ENCODE peak calls at places on chromosomes 4 and X, in five cellular contexts. K, N, Y, O and R are unnamed samples.

GRCh38 chr4:79653871-79654270 is 245.8 kb upstream of the GK2 start:
- DNase-seq in K (no peak), N (no peak), O (no peak), Y (no peak), R (no peak)

GRCh38 chr4:40453912-40454311 is 118.8 kb downstream of the CHRNA9 start:
- DNase-seq in Y (no peak), N (no peak), O (no peak), K (no peak), R (no peak)

GRCh38 chr4:41874873-41875272 is 60.4 kb upstream of the TMEM33 start:
- DNase-seq in O (no peak), K (no peak), N (no peak), Y (no peak), R (no peak)

GRCh38 chr4:41307633-41308032 is 50.9 kb downstream of the UCHL1 start:
- DNase-seq in O (no peak), K (no peak), N (no peak), Y (no peak), R (no peak)

GRCh38 chr4:44583393-44583792 is 68.0 kb downstream of the YIPF7 start:
- DNase-seq in K (no peak), O (no peak), N (no peak), Y (no peak), R (no peak)

GRCh38 chr4:83504974-83505373 is 20.1 kb upstream of the ABRAXAS1 start:
- DNase-seq in N (no peak), O (no peak), K (no peak), Y (no peak), R (no peak)

GRCh38 chr4:102575369-102576129 is 74.4 kb downstream of the NFKB1 start:
- DNase-seq in O (no peak), K (no peak), N (no peak), Y (peak; percentile 36), R (no peak)

GRCh38 chr4:150252741-150253140 is 174.5 kb downstream of the DCLK2 start:
- DNase-seq in K (no peak), Y (no peak), O (no peak), N (no peak), R (no peak)

GRCh38 chrX:19863237-19864223 is 23.9 kb downstream of the SH3KBP1 start:
- DNase-seq in K (no peak), O (no peak), Y (peak; percentile 5), N (no peak), R (no peak)

GRCh38 chr4:181376058-181376457 is 867.1 kb upstream of the TENM3 start:
- DNase-seq in N (no peak), O (no peak), Y (no peak), K (no peak), R (no peak)

GRCh38 chr4:93066746-93067145 is 761.8 kb upstream of the ATOH1 start:
- DNase-seq in O (no peak), K (no peak), Y (peak; percentile 29), N (no peak), R (no peak)

GRCh38 chrX:121405826-121406225 is 358.4 kb downstream of the GLUD2 start:
- DNase-seq in Y (no peak), N (no peak), O (no peak), K (no peak), R (no peak)

DNA sequence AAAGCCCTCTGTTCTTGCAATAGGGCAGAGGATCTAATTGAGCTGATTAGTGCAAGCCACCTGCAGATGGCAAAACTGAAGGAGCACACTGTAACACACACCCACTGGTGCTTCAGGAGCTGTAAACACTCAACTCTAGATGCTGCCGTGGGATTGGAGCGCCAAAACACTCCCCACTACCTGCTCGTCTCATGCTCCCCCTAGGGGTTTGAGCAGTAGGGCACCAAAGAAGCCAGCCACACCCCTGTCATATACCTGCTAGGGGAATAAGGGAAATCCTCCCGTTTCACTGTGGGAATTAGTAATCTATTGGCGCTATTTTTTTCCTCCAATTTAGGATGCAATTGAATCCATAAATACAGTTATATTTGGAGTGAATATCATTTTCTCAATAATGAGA is 360.2 kb downstream of the GLUD2 start:
- DNase-seq in Y (no peak), K (no peak), N (no peak), O (no peak), R (no peak)
- H3K27ac ChIP-seq in Y (no peak overlapping the region), K (no peak overlapping the region), N (no peak overlapping the region), O (no peak overlapping the region), R (no peak overlapping the region)

GRCh38 chrX:151679798-151680427 is 15.3 kb upstream of the PRRG3 start:
- DNase-seq in K (no peak), O (no peak), Y (no peak), N (no peak), R (no peak)
- H3K4me3 ChIP-seq in K (no peak overlapping the region), O (no peak overlapping the region), Y (no peak overlapping the region), N (no peak overlapping the region), R (no peak overlapping the region)

GRCh38 chr4:152680988-152681731 is 1.4 kb upstream of the TMEM154 start:
- DNase-seq in N (no peak), K (no peak), O (no peak), Y (peak; percentile 93), R (no peak)
- H3K4me1 ChIP-seq in N (peaks cover 7% of the 10 kb centered on the region), K (no peaks in the 10 kb centered on the region), O (peaks cover 23% of the 10 kb centered on the region), Y (peaks cover 22% of the 10 kb centered on the region), R (peaks cover 3% of the 10 kb centered on the region)

DNA sequence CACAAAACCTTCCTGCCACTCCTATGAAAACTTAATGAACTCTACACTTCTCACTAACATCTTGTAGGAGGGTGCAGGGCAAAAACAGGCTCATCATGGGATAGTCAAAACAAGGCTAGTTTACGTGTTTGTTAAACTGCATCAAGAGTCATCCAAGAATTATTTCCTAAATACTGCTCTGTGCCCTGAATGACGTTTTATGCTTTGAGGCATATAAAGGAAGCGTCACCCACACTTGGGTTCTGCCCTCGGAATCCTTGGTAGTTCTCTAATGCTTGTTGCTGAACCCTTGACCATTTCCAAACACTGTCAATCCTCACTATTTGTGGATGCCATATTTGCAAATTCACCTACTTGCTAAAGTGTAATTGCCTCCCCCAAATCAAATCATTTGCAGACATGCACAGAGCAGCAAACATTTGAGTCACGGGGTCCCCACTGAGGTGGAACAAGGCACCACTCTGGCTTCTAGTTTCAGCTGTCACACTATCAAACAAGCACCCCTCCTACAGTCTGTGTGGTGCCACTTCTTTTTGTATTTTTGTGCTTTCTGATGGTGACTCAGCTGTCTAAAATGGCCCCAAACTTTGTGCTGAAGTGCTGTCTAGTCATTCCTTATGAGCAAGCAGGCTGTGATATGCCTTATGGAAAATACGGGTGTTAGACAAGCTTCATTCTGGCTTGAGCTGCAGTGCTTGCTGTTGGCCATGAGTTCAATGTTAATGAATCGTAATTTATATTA is 15.5 kb downstream of the IGFBP7 start:
- DNase-seq in N (no peak), O (no peak), K (no peak), Y (peak; percentile 85), R (no peak)
- H3K27ac ChIP-seq in N (no peak overlapping the region), O (no peak overlapping the region), K (no peak overlapping the region), Y (peak overlapping the region; percentile 76), R (no peak overlapping the region)

GRCh38 chr4:8191136-8191747 is 7.8 kb upstream of the SH3TC1 start:
- DNase-seq in N (no peak), K (peak; percentile 74), Y (peak; percentile 63), O (no peak), R (peak; percentile 63)
- H3K4me3 ChIP-seq in N (no peak overlapping the region), K (no peak overlapping the region), Y (no peak overlapping the region), O (no peak overlapping the region), R (no peak overlapping the region)

DNA sequence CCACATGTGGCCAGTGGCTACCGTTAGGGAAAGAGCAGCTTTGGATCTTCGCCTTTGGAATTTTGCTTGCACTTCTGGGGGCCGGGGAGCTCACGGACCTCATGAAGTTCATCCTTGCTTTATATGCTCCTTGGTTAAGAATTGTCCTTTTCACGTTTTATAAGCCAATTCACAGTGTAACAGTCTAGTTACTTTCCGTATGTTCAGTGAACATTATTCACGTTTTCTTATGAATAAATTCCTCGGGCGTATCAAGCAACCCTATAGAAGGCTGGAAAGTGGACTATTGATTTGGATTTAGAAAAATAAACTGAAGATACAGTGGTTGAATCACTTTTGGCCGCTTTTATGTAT is 714 bp upstream of the PDLIM5 start:
- DNase-seq in K (no peak), O (no peak), N (no peak), Y (no peak), R (no peak)
- H3K4me1 ChIP-seq in K (peaks cover 7% of the 10 kb centered on the region), O (peaks cover 17% of the 10 kb centered on the region), N (peaks cover 3% of the 10 kb centered on the region), Y (peaks cover 14% of the 10 kb centered on the region), R (peaks cover 2% of the 10 kb centered on the region)

DNA sequence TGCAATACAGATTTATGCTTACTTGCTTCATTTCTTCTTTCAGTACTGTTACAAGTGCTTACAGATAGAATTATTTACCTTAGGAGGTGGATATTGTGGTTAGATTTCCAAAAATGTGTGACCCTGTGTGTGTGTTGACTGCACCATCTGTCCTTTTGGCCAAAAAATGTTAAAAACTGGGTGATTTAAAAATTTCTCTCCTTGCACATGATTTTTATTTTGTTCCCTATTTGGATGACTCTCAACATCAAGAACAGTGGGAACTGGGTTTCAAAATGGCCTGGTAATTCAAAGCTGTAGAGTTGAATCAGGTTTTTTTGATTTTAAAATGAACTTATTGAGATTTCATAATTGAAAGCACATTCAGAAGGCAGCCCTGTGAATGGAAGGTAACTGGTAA is 1132.9 kb downstream of the RAPGEF2 start:
- DNase-seq in K (no peak), O (no peak), Y (no peak), N (no peak), R (no peak)
- H3K27ac ChIP-seq in K (no peak overlapping the region), O (no peak overlapping the region), Y (no peak overlapping the region), N (no peak overlapping the region), R (no peak overlapping the region)

DNA sequence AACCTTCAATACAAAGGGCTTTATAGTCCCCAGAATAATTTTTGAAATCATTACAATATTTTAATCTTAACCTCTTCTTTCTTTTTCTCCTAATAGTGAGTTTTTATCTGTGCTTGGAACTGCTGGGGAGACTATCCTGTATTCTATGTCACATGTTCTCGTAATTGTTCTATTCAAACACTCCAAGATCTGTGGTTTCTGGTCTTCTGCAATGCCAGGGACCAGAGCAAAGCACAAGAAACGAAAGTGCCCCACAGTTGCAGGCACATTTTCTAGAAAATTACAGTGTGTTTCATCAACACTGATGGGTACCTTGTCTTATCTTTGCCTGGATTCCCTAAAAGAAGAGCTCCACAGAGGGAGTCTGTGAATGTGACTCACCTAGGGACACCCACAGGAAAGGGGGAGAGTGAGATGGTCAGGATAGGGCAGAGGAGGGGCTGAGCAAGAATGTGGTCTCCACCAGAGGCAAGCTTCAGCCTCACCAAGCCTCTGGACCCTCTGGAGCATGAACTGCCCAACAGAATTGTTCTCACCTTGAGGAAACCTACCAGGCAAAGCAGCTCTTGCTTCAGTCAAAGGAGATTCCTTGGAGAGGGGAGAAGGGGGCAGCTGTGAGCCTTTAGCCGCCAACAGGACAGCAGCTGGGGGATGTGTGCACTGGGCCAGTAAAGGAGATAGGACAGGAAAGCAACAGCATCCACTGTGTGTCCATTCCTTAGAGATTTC is 25.9 kb downstream of the UNC5C start:
- DNase-seq in O (no peak), K (no peak), Y (no peak), N (no peak), R (no peak)
- H3K4me3 ChIP-seq in O (no peak overlapping the region), K (no peak overlapping the region), Y (no peak overlapping the region), N (no peak overlapping the region), R (no peak overlapping the region)